ENCODE peak calls at places on chromosomes 12 and 14, in six cellular contexts. M is mammary epithelial cell; K is tibial nerve; G is astrocyte of the cerebellum; E is cardiac muscle cell; N is activated CD8-positive, alpha-beta T cell treated with anti-CD3 and anti-CD28 coated beads for 36 hours. U is an unnamed sample.

GRCh38 chr12:42125372-42125767 is 19.3 kb downstream of the GXYLT1 start:
- DNase-seq in M (no peak), K (no peak), G (no peak), E (peak), N (no peak), U (no peak)

GRCh38 chr14:100116134-100116533 is 43.3 kb downstream of the DEGS2 start:
- DNase-seq in M (no peak), K (no peak), G (no peak), E (no peak), N (no peak), U (no peak)

GRCh38 chr12:120199595-120200306 is 1.2 kb downstream of the RPLP0 start:
- DNase-seq in M (peak), K (no peak), G (peak), E (no peak), N (peak), U (peak)

GRCh38 chr12:123141615-123142517 is 9.0 kb downstream of the PITPNM2 start:
- DNase-seq in M (peak), K (no peak), G (peak), E (no peak), N (no peak), U (peak)

GRCh38 chr12:107653519-107653918 is 32.1 kb upstream of the PWP1 start:
- DNase-seq in M (no peak), K (no peak), G (no peak), E (no peak), N (no peak), U (no peak)

GRCh38 chr14:50335389-50335788 is 23.3 kb downstream of the DMAC2L start:
- DNase-seq in M (no peak), K (peak), G (peak), E (peak), N (no peak), U (no peak)

GRCh38 chr14:104970231-104971068 is 7.7 kb downstream of the AHNAK2 start:
- DNase-seq in M (peak), K (peak), G (peak), E (no peak), N (no peak), U (peak)

GRCh38 chr12:22312336-22312735 is 22.2 kb downstream of the ST8SIA1 start:
- DNase-seq in M (peak), K (peak), G (peak), E (no peak), N (no peak), U (no peak)

GRCh38 chr14:105495990-105496830 is 5.2 kb downstream of the TEDC1 start:
- DNase-seq in M (no peak), K (no peak), G (no peak), E (no peak), N (no peak), U (no peak)

GRCh38 chr14:92635031-92635430 is 113.4 kb downstream of the LGMN start:
- DNase-seq in M (no peak), K (no peak), G (no peak), E (no peak), N (no peak), U (no peak)

GRCh38 chr12:113747048-113747447 is 219.1 kb downstream of the RBM19 start:
- DNase-seq in M (no peak), K (no peak), G (no peak), E (no peak), N (no peak), U (no peak)

GRCh38 chr12:31008961-31009840 is 64.5 kb upstream of the DDX11 start:
- DNase-seq in M (no peak), K (no peak), G (no peak), E (no peak), N (no peak), U (no peak)

GRCh38 chr14:67735361-67735921 is 33.8 kb downstream of the RDH12 start:
- DNase-seq in M (no peak), K (no peak), G (no peak), E (no peak), N (no peak), U (no peak)

GRCh38 chr14:51242545-51243490 is 2.8 kb downstream of the TMX1 start:
- DNase-seq in M (no peak), K (no peak), G (no peak), E (no peak), N (peak), U (no peak)

GRCh38 chr14:32256606-32257005 is 53.5 kb upstream of the RNU6-8 start:
- DNase-seq in M (no peak), K (no peak), G (no peak), E (no peak), N (no peak), U (peak)

GRCh38 chr12:4353785-4354208 is 25.7 kb downstream of the FGF23 start:
- DNase-seq in M (peak), K (no peak), G (peak), E (peak), N (peak), U (no peak)

GRCh38 chr14:30610719-30611388 is 11.3 kb upstream of the SCFD1 start:
- DNase-seq in M (peak), K (no peak), G (peak), E (peak), N (peak), U (peak)

GRCh38 chr12:132560421-132560830 is 50.0 kb downstream of the LRCOL1 start:
- DNase-seq in M (peak), K (no peak), G (no peak), E (peak), N (peak), U (no peak)

GRCh38 chr14:75150150-75150549 is 23.3 kb upstream of the NEK9 start:
- DNase-seq in M (no peak), K (no peak), G (no peak), E (no peak), N (no peak), U (no peak)

GRCh38 chr12:20319374-20319773 is 49.0 kb upstream of the PDE3A start:
- DNase-seq in M (no peak), K (no peak), G (no peak), E (peak), N (no peak), U (no peak)

GRCh38 chr14:61609885-61610284 is 85.4 kb upstream of the HIF1A start:
- DNase-seq in M (no peak), K (no peak), G (no peak), E (no peak), N (no peak), U (no peak)

GRCh38 chr12:51240971-51241370 is 2.3 kb downstream of the DAZAP2 start:
- DNase-seq in M (peak), K (no peak), G (no peak), E (no peak), N (no peak), U (no peak)

GRCh38 chr14:99388286-99388685 is 92.4 kb downstream of the SETD3 start:
- DNase-seq in M (no peak), K (no peak), G (no peak), E (no peak), N (no peak), U (no peak)

GRCh38 chr14:61476105-61476736 is 154.8 kb downstream of the PRKCH start:
- DNase-seq in M (no peak), K (no peak), G (no peak), E (no peak), N (no peak), U (no peak)

GRCh38 chr12:25977047-25977446 is 18.6 kb downstream of the RASSF8 start:
- DNase-seq in M (peak), K (no peak), G (peak), E (no peak), N (no peak), U (no peak)

GRCh38 chr14:92863281-92863680 is 59.7 kb upstream of the CHGA start:
- DNase-seq in M (no peak), K (no peak), G (no peak), E (no peak), N (no peak), U (no peak)

GRCh38 chr14:58637040-58637390 is 747 bp upstream of the DACT1 start:
- DNase-seq in M (peak), K (no peak), G (peak), E (peak), N (peak), U (peak)

GRCh38 chr14:58639842-58640484 is 2.2 kb downstream of the DACT1 start:
- DNase-seq in M (peak), K (no peak), G (peak), E (peak), N (peak), U (peak)

GRCh38 chr14:58636129-58636528 is 1.6 kb upstream of the DACT1 start:
- DNase-seq in M (no peak), K (no peak), G (no peak), E (no peak), N (no peak), U (no peak)

GRCh38 chr14:58637391-58638230 is at the start of gene DACT1:
- DNase-seq in M (no peak), K (no peak), G (peak), E (peak), N (peak), U (peak)

DNA sequence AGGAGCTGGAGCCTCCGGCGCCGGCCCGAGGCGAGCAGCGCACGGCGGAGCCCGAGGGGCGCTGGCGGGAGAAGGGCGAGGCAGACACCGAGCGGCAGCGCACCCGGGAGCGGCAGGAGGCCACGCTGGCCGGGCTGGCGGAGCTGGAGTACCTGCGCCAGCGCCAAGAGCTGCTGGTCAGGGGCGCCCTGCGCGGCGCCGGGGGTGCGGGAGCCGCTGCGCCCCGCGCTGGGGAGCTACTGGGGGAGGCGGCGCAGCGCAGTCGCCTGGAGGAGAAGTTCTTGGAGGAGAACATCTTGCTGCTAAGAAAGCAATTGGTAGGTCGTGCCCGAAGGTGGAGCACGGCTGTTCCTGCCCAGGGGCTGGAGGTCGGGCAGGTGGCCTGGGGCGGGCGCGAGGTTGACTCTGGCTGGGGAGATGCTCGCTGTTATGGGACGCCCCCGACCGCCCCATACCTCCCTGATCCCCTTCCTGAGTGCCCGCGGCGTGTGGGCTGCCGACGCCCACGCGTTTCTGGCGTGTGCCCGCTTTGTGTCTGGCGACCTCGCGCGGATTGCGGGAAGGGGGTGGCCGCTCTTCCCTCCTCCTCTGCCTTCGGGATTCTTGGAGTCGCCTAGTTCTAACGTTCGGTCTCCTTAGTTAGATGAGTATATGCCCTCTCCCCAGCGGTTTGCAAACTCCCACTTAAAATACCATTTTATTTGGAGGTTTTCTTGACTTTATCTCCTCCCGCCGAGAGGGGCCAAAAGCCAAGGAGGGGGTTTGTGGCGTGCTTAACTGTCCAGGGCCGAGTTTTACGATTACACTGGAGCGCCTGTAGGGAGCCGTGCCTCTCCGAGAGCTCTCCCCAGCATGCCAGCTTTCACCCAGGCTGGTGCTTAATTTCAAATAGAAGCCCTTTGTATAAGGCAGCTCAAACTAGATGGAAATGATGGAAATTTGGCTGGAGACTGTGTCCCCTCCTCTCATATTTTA is 756 bp downstream of the DACT1 start:
- DNase-seq in M (peak), K (no peak), G (no peak), E (peak), N (peak), U (no peak)
- TF ChIP-seq CTCF in M (no peak), K (no peak), G (peak), E (peak), N (no peak), U (no peak)

GRCh38 chr14:60164717-60165546 is at the start of gene DHRS7:
- DNase-seq in M (peak), K (peak), G (peak), E (peak), N (peak), U (peak)
- TF ChIP-seq CTCF in M (peak), K (peak), G (no peak), E (peak), N (no peak), U (peak)

DNA sequence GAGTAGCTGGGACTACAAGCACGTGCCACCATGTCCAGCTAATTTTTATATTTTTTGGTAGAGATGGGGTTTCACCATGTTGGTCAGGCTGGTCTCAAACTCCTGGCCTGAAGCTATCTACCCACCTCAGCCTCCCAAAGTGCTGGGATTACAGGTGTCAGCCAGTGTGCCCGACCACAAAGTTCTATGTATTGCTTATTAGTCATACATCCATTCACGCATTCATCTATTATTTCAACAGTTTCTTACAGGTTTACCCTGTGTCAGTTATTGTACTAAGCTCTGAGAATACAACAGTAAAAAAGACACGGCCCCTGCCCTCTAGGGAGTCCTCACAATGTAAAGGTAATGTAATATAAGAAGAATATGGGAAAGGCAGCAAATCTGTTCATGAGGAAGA is 188.9 kb upstream of the BTG1 start:
- DNase-seq in M (peak), K (no peak), G (no peak), E (no peak), N (no peak), U (no peak)
- TF ChIP-seq CTCF in M (no peak), K (no peak), G (no peak), E (no peak), N (no peak), U (no peak)

GRCh38 chr14:97005908-97006307 is 208.7 kb downstream of the VRK1 start:
- DNase-seq in M (no peak), K (no peak), G (no peak), E (peak), N (no peak), U (no peak)

GRCh38 chr14:97013878-97014277 is 216.7 kb downstream of the VRK1 start:
- DNase-seq in M (no peak), K (no peak), G (no peak), E (no peak), N (no peak), U (no peak)

GRCh38 chr14:97010491-97011160 is 213.4 kb downstream of the VRK1 start:
- DNase-seq in M (no peak), K (no peak), G (no peak), E (no peak), N (peak), U (no peak)
- TF ChIP-seq CTCF in M (no peak), K (no peak), G (no peak), E (no peak), N (no peak), U (no peak)

DNA sequence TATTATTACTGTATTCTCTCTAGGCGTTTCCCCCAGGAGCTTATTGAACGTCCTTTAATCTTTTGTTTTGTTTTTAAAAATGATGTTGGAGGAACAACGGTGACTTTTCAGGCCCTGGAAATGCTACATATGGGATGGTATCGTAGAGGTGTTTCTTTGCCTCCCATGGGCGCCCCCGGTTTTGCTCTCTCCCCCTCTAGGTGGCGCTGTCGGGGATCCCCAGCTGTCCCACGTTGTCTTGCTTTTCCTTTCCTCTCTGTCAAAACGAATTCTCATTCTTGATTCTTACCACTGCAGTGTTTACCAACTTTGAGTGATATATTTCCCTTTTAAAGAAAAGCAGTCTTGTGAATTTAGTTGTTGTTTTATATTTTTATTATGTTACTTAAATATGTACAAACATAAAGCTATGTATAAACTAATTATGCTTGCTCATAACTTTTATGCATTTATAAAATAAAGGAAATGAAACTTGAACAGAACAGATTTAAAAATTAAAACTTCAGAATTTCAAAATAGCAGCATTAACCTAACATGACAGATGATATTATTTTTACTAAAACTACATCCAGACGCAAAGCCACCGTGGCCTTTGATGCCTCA is 171.9 kb downstream of the RGS6 start:
- DNase-seq in M (no peak), K (no peak), G (no peak), E (peak), N (peak), U (no peak)
- TF ChIP-seq CTCF in M (peak), K (no peak), G (peak), E (no peak), N (peak), U (no peak)

DNA sequence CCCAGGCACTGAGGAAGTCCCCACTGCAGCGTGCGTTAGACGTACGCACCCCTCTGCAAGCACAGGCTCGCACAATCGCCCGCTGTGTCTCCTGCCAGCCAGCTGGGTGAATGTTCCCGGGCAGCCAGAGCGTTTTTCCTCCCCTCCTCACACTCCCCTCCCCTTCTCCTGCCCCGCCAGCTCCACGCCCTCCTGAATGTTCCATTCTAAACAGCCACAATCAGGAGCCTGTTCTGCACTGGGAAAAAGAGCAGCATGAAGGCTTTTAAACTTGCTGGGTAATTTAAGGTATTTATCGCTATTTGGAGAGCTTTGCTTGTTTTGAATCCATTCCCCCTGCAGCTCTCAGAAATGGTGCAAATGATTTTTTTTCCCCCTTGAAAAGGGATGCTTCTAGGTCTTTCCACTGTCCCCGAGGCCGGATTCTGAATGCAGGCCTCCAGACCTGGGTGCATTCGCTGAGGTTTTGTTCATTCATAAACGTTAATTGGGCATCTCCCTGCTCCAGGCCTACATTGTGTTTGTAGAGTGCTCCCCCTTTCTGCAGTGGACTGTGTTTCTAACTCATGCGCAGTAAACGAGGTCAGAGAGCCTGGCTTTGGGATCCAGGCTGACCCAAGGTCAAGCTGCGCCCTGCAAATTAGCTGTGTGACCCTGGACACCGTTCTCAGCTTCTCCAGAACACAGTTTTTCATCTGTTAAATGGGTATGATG is 212.5 kb downstream of the CHST11 start:
- DNase-seq in M (peak), K (peak), G (no peak), E (peak), N (no peak), U (no peak)
- TF ChIP-seq CTCF in M (no peak), K (peak), G (peak), E (peak), N (no peak), U (peak)

GRCh38 chr12:32312049-32312670 is 87.2 kb upstream of the FGD4 start:
- DNase-seq in M (peak), K (no peak), G (peak), E (peak), N (no peak), U (peak)
- TF ChIP-seq CTCF in M (peak), K (peak), G (peak), E (peak), N (peak), U (peak)

GRCh38 chr12:87952850-87953249 is 76.4 kb downstream of the C12orf50 start:
- DNase-seq in M (no peak), K (no peak), G (no peak), E (peak), N (no peak), U (no peak)

GRCh38 chr12:87952223-87952622 is 77.0 kb downstream of the C12orf50 start:
- DNase-seq in M (no peak), K (no peak), G (no peak), E (no peak), N (no peak), U (no peak)

DNA sequence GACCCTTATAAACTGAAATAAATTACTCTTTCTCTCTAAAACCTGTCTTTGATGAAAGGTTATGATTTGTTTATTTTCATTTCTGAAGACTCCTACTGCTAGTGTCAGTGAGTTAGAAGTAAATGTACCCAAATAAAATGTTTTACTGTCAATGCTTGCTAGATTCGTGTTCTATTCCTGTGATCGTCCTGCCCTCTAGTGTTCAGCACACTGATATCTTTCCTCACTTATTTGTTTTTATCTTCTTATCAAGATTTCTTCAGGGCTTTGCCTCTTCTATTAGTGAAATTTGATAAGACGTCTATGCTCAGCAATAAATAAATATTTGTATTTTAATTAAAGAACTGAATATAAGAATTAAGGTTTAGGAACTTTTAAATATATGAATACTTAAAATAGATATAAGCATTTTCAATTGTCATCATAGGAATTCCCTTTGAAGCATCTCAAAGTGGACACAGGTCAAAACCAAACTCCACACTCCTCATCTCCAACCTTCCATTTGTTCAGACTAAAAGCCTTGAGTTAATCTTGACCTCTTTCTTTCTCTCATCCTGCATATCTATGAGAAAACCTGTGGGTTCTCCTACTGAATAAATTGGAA is 75.8 kb downstream of the C12orf50 start:
- DNase-seq in M (peak), K (no peak), G (peak), E (peak), N (no peak), U (peak)
- TF ChIP-seq CTCF in M (peak), K (peak), G (peak), E (peak), N (peak), U (peak)